ENCODE peak calls at places on chromosomes 11 and 22, in five cellular contexts. One of them, this sample, is unnamed.

GRCh38 chr11:69518081-69518950 is 36.9 kb downstream of the LINC01488 start:
- DNase-seq in OCI-LY7: no peak
- DNase-seq in brain microvascular endothelial cell: peak; percentile 80
- DNase-seq in PC-3: no peak
- DNase-seq in heart right ventricle: no peak
- DNase-seq in this sample: no peak

GRCh38 chr11:60959445-60959844 is 7.5 kb upstream of the SLC15A3 start:
- DNase-seq in OCI-LY7: no peak
- DNase-seq in brain microvascular endothelial cell: no peak
- DNase-seq in PC-3: no peak
- DNase-seq in heart right ventricle: no peak
- DNase-seq in this sample: no peak

GRCh38 chr22:32080904-32081303 is 37.8 kb downstream of the SLC5A1 start:
- DNase-seq in OCI-LY7: peak; percentile 49
- DNase-seq in brain microvascular endothelial cell: peak; percentile 36
- DNase-seq in PC-3: peak; percentile 60
- DNase-seq in heart right ventricle: no peak
- DNase-seq in this sample: peak; percentile 64

GRCh38 chr22:31926969-31927368 is 17.4 kb upstream of the YWHAH start:
- DNase-seq in OCI-LY7: no peak
- DNase-seq in brain microvascular endothelial cell: no peak
- DNase-seq in PC-3: no peak
- DNase-seq in heart right ventricle: no peak
- DNase-seq in this sample: peak; percentile 87

GRCh38 chr11:61141601-61142028 is 19.6 kb downstream of the VPS37C start:
- DNase-seq in OCI-LY7: peak; percentile 75
- DNase-seq in brain microvascular endothelial cell: no peak
- DNase-seq in PC-3: no peak
- DNase-seq in heart right ventricle: peak; percentile 47
- DNase-seq in this sample: peak; percentile 69

GRCh38 chr11:82701847-82702520 is 31.7 kb downstream of the FAM181B start:
- DNase-seq in OCI-LY7: peak; percentile 41
- DNase-seq in brain microvascular endothelial cell: peak; percentile 41
- DNase-seq in PC-3: peak; percentile 81
- DNase-seq in heart right ventricle: no peak
- DNase-seq in this sample: peak; percentile 35

GRCh38 chr22:45976351-45977002 is 485 bp downstream of the WNT7B start:
- DNase-seq in OCI-LY7: no peak
- DNase-seq in brain microvascular endothelial cell: no peak
- DNase-seq in PC-3: peak; percentile 27
- DNase-seq in heart right ventricle: no peak
- DNase-seq in this sample: peak; percentile 76

GRCh38 chr11:1197431-1197885 is 25.4 kb upstream of the MUC5B start:
- DNase-seq in OCI-LY7: no peak
- DNase-seq in brain microvascular endothelial cell: no peak
- DNase-seq in PC-3: no peak
- DNase-seq in heart right ventricle: no peak
- DNase-seq in this sample: no peak

GRCh38 chr11:59368238-59369022 is 9.7 kb downstream of the OR5AN1 start:
- DNase-seq in OCI-LY7: no peak
- DNase-seq in brain microvascular endothelial cell: no peak
- DNase-seq in PC-3: no peak
- DNase-seq in heart right ventricle: no peak
- DNase-seq in this sample: no peak

GRCh38 chr11:91308069-91308468 is 916.5 kb upstream of the FAT3 start:
- DNase-seq in OCI-LY7: no peak
- DNase-seq in brain microvascular endothelial cell: no peak
- DNase-seq in PC-3: no peak
- DNase-seq in heart right ventricle: no peak
- DNase-seq in this sample: no peak

GRCh38 chr11:86486261-86487030 is 111.8 kb downstream of the CCDC81 start:
- DNase-seq in OCI-LY7: no peak
- DNase-seq in brain microvascular endothelial cell: no peak
- DNase-seq in PC-3: no peak
- DNase-seq in heart right ventricle: no peak
- DNase-seq in this sample: no peak

DNA sequence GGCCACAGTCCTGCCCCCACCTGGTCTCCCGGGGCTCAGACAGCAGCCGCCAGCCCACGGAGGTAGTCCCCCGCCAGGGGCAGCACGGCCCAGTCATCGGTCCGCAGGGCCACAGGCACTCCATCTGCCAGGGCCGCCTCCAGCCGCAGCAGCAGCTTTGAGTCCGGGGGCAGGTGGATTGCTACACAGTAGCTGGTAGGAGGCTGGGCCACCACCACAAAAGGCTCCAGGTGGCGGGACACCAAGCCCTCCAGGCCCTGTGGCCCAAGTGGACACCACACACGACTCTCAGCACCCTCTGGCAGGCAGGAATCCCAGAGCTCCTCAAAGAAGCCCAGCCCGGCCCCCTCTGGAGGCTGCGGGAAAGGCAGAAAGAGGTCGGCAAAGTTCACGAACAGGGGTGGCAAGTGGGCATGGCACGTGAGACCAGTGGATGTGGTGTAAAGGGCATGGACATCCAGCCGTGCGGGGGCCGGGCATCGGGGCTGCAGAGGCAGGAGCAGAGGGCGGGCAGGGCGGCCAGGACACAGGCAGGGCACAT is 2.9 kb downstream of the AP5B1 start:
- DNase-seq in OCI-LY7: no peak
- DNase-seq in brain microvascular endothelial cell: no peak
- DNase-seq in PC-3: no peak
- DNase-seq in heart right ventricle: no peak
- DNase-seq in this sample: peak; percentile 52
- H3K36me3 ChIP-seq in OCI-LY7: peaks cover 3% of the 10 kb centered on the region
- H3K36me3 ChIP-seq in brain microvascular endothelial cell: peaks cover 10% of the 10 kb centered on the region
- H3K36me3 ChIP-seq in PC-3: peaks cover 19% of the 10 kb centered on the region
- H3K36me3 ChIP-seq in heart right ventricle: no peaks in the 10 kb centered on the region
- H3K36me3 ChIP-seq in this sample: no peaks in the 10 kb centered on the region

DNA sequence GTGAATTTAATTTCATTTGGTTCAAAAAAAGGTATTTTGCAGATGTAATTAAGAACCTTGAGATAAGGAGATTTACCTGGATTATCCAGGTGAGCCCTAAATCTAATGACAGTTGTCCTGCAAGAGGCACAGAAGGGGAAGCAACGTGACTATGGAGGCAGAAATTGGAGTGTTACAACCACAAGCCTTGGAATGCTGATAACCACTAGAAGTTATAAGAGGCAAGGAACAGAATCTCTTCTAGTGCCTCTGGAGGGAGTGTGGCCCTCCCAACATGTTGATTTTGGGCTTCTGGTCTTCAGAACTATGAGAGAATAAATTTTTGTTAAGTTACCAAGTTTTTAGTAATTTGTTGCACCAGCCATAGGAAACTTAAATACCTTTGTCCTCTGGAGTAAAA is 32.8 kb downstream of the RRM1 start:
- DNase-seq in OCI-LY7: no peak
- DNase-seq in brain microvascular endothelial cell: no peak
- DNase-seq in PC-3: no peak
- DNase-seq in heart right ventricle: no peak
- DNase-seq in this sample: no peak
- H3K36me3 ChIP-seq in OCI-LY7: peaks cover 97% of the 10 kb centered on the region
- H3K36me3 ChIP-seq in brain microvascular endothelial cell: peaks cover 9% of the 10 kb centered on the region
- H3K36me3 ChIP-seq in PC-3: peaks cover 64% of the 10 kb centered on the region
- H3K36me3 ChIP-seq in heart right ventricle: no peaks in the 10 kb centered on the region
- H3K36me3 ChIP-seq in this sample: peaks cover 10% of the 10 kb centered on the region

DNA sequence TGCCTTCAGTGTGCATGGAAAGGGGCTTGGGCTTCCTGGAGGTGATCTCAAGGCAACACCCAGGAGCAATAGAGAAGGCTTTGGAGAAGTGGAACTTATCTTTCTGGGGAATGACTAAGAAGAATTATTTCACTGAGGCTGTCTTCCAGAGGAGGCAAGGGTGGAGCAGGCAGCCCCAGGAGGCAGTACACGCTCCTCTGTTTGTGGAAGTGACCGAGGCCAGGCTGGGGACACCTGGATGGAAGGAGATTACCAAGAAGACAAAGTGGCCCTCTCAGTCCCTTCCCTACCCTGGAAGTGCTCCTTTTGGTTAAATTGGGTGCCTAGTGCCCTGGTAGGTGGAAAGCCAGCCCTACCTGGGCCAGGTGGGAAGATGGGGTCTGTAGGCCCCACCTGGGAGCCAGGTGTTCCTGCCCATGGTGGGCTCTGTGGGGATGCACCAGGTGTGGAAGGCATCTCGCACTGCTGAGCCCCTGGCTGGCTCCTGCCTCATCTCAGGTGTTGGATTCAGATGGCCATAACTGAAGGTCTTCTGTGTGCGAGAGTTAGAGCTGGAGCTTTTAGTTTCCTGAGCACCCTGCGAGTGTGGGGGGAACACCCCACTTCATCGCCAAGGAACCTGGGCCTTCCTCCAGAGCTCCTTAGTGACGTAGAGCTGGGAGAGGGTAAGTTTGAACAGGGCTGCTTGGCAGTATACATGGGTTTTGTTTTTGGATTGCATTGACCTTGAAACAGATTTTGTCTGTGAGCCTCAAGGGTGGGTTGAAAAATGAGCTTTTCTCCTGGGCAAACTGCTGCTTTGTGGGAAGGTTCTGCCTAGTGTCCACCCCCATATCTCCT is 46.1 kb downstream of the MICAL2 start:
- DNase-seq in OCI-LY7: no peak
- DNase-seq in brain microvascular endothelial cell: no peak
- DNase-seq in PC-3: no peak
- DNase-seq in heart right ventricle: no peak
- DNase-seq in this sample: no peak
- H3K36me3 ChIP-seq in OCI-LY7: no peaks in the 10 kb centered on the region
- H3K36me3 ChIP-seq in brain microvascular endothelial cell: peaks cover 66% of the 10 kb centered on the region
- H3K36me3 ChIP-seq in PC-3: peaks cover 12% of the 10 kb centered on the region
- H3K36me3 ChIP-seq in heart right ventricle: no peaks in the 10 kb centered on the region
- H3K36me3 ChIP-seq in this sample: no peaks in the 10 kb centered on the region

GRCh38 chr11:129959687-129960086 is 42.9 kb downstream of the PRDM10 start:
- DNase-seq in OCI-LY7: peak; percentile 56
- DNase-seq in brain microvascular endothelial cell: no peak
- DNase-seq in PC-3: no peak
- DNase-seq in heart right ventricle: no peak
- DNase-seq in this sample: no peak
- H3K36me3 ChIP-seq in OCI-LY7: no peaks in the 10 kb centered on the region
- H3K36me3 ChIP-seq in brain microvascular endothelial cell: no peaks in the 10 kb centered on the region
- H3K36me3 ChIP-seq in PC-3: no peaks in the 10 kb centered on the region
- H3K36me3 ChIP-seq in heart right ventricle: no peaks in the 10 kb centered on the region
- H3K36me3 ChIP-seq in this sample: no peaks in the 10 kb centered on the region

This sample was measured in H7.